ENCODE peak calls at places on chromosomes 16 and 17, in ten cellular contexts. G, X, J, C, U, T, D, F, V and P are unnamed samples.

GRCh38 chr16:11001611-11002010 is 57.2 kb downstream of the CLEC16A start:
- DNase-seq in G (no peak), X (no peak), J (no peak), C (no peak), U (no peak), T (no peak), D (no peak), F (no peak), V (no peak), P (no peak)

GRCh38 chr16:29852654-29853053 is 10.4 kb downstream of the CDIPT start:
- DNase-seq in G (peak; percentile 40), X (no peak), J (no peak), C (no peak), U (no peak), T (no peak), D (no peak), F (no peak), V (no peak), P (no peak)

GRCh38 chr17:21379080-21379711 is 3.0 kb downstream of the KCNJ12 start:
- DNase-seq in G (no peak), X (peak; percentile 84), J (no peak), C (peak; percentile 70), U (peak; percentile 70), T (no peak), D (no peak), F (no peak), V (no peak), P (no peak)

GRCh38 chr17:48048321-48049140 is at the start of gene NFE2L1:
- DNase-seq in G (peak; percentile 87), X (peak; percentile 95), J (peak; percentile 96), C (peak; percentile 97), U (peak; percentile 85), T (peak; percentile 86), D (peak; percentile 95), F (peak; percentile 74), V (peak; percentile 97), P (peak; percentile 95)

GRCh38 chr16:1308036-1308976 is 1.1 kb upstream of the UBE2I start:
- DNase-seq in G (no peak), X (peak; percentile 37), J (peak; percentile 74), C (no peak), U (no peak), T (no peak), D (no peak), F (no peak), V (peak; percentile 90), P (no peak)

GRCh38 chr17:57288034-57288752 is 31.9 kb downstream of the MSI2 start:
- DNase-seq in G (no peak), X (no peak), J (no peak), C (peak; percentile 70), U (no peak), T (peak; percentile 43), D (no peak), F (no peak), V (no peak), P (no peak)

GRCh38 chr17:37848690-37849616 is 75.3 kb upstream of the TBC1D3K start:
- DNase-seq in G (no peak), X (no peak), J (peak; percentile 89), C (no peak), U (no peak), T (no peak), D (no peak), F (no peak), V (peak; percentile 90), P (no peak)

GRCh38 chr17:1122681-1123396 is 56.9 kb downstream of the ABR start:
- DNase-seq in G (peak; percentile 73), X (peak; percentile 94), J (peak; percentile 42), C (peak; percentile 86), U (peak; percentile 84), T (peak; percentile 90), D (peak; percentile 80), F (peak; percentile 72), V (peak; percentile 71), P (peak; percentile 89)

GRCh38 chr16:31785126-31785525 is 88.5 kb upstream of the ZNF267 start:
- DNase-seq in G (no peak), X (no peak), J (no peak), C (no peak), U (no peak), T (no peak), D (no peak), F (no peak), V (no peak), P (no peak)

GRCh38 chr16:7393680-7394079 is 61.0 kb downstream of the RBFOX1 start:
- DNase-seq in G (no peak), X (no peak), J (no peak), C (no peak), U (no peak), T (no peak), D (no peak), F (no peak), V (no peak), P (no peak)

GRCh38 chr17:17328251-17328650 is 25.1 kb downstream of the NT5M start:
- DNase-seq in G (no peak), X (no peak), J (no peak), C (no peak), U (no peak), T (no peak), D (no peak), F (no peak), V (no peak), P (no peak)

GRCh38 chr17:66781135-66781534 is 53.8 kb upstream of the CACNG5 start:
- DNase-seq in G (no peak), X (no peak), J (no peak), C (no peak), U (no peak), T (no peak), D (no peak), F (no peak), V (no peak), P (peak; percentile 35)
- H3K4me3 ChIP-seq in G (no peak overlapping the region), X (no peak overlapping the region), J (no peak overlapping the region), C (no peak overlapping the region), U (no peak overlapping the region), T (no peak overlapping the region), D (no peak overlapping the region), F (no peak overlapping the region), V (no peak overlapping the region), P (no peak overlapping the region)

GRCh38 chr16:17259751-17260270 is 210.9 kb downstream of the XYLT1 start:
- DNase-seq in G (no peak), X (no peak), J (no peak), C (no peak), U (no peak), T (no peak), D (no peak), F (no peak), V (no peak), P (no peak)
- TF ChIP-seq POLR2A in G (no peak), X (no peak), J (no peak), C (no peak), U (no peak), T (no peak), D (no peak), F (no peak), V (no peak), P (no peak)

GRCh38 chr17:75174996-75175395 is 7.8 kb downstream of the SUMO2 start:
- DNase-seq in G (no peak), X (no peak), J (no peak), C (no peak), U (no peak), T (no peak), D (no peak), F (no peak), V (no peak), P (no peak)

GRCh38 chr17:75176625-75177024 is 6.1 kb downstream of the SUMO2 start:
- DNase-seq in G (no peak), X (no peak), J (no peak), C (no peak), U (no peak), T (no peak), D (no peak), F (no peak), V (no peak), P (no peak)

GRCh38 chr17:75168998-75169397 is 13.8 kb downstream of the SUMO2 start:
- DNase-seq in G (no peak), X (no peak), J (no peak), C (no peak), U (no peak), T (no peak), D (no peak), F (no peak), V (no peak), P (no peak)

GRCh38 chr17:75178453-75178852 is 4.3 kb downstream of the SUMO2 start:
- DNase-seq in G (no peak), X (no peak), J (no peak), C (no peak), U (no peak), T (no peak), D (no peak), F (no peak), V (no peak), P (no peak)

GRCh38 chr17:75173526-75173925 is 9.2 kb downstream of the SUMO2 start:
- DNase-seq in G (no peak), X (no peak), J (no peak), C (no peak), U (no peak), T (no peak), D (no peak), F (no peak), V (no peak), P (no peak)
- H3K4me3 ChIP-seq in G (no peak overlapping the region), X (no peak overlapping the region), J (no peak overlapping the region), C (no peak overlapping the region), U (no peak overlapping the region), T (no peak overlapping the region), D (no peak overlapping the region), F (no peak overlapping the region), V (no peak overlapping the region), P (no peak overlapping the region)

GRCh38 chr17:9577402-9577709 is 914 bp downstream of the CFAP52 start:
- DNase-seq in G (no peak), X (no peak), J (no peak), C (no peak), U (no peak), T (no peak), D (no peak), F (no peak), V (no peak), P (no peak)

GRCh38 chr17:9576521-9577401 is at the start of gene CFAP52:
- DNase-seq in G (peak; percentile 46), X (peak; percentile 80), J (peak; percentile 48), C (peak; percentile 82), U (peak; percentile 75), T (peak; percentile 82), D (peak; percentile 82), F (peak; percentile 62), V (peak; percentile 75), P (peak; percentile 72)

GRCh38 chr17:9571201-9571600 is 4.4 kb downstream of the STX8 start:
- DNase-seq in G (no peak), X (no peak), J (no peak), C (no peak), U (no peak), T (no peak), D (no peak), F (no peak), V (no peak), P (no peak)

DNA sequence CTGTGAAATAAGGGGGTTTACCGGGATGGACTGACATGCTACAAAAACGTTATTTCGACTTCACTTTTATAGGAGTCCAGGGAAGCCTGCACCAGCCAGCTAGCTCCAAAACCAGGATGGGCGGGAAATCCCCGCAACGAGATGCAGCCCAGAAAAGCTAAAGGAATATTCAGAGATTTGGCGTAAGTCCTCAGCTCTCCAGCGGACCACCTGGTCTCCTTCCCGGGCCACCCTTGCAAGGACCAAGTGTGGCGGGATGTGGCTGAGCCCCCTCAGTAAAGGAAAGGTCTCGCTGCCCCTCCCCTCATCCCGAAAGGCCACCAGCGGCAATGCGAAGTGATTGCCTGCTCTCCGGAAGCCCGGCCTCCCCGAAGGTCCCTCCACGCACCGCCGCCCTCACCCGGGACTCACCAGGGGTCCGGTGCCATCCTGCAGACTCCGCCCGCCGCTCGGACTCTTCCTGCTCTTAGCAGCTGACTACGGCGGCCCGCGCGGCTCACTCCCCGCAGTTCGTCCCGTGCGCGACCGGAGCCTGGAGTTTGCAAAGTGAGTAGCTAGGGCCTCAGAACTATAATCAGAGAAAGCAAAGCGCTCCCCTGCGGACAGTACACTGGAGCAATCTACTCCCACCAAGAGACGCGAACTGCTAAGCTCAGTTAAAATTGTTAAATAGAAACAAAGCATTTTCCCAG is at the start of gene STX8:
- DNase-seq in G (peak; percentile 88), X (peak; percentile 94), J (peak; percentile 74), C (peak; percentile 94), U (peak; percentile 88), T (peak; percentile 86), D (peak; percentile 95), F (peak; percentile 87), V (peak; percentile 94), P (peak; percentile 94)
- TF ChIP-seq POLR2A in G (no peak), X (peak; percentile 38), J (no peak), C (no peak), U (peak; percentile 67), T (peak; percentile 19), D (peak; percentile 53), F (no peak), V (peak; percentile 83), P (no peak)